ENCODE peak calls at places on chromosomes 7 and 10, in ten cellular contexts. Y is stimulated activated CD8-positive, alpha-beta memory T cell treated with anti-CD3 and anti-CD28 coated beads, Interleukin-12 subunit alpha, Interleukin-12 subunit beta, amount 100 ng/mL, for 1 hour; H is stromal cell of bone marrow; Z is osteocyte; R is NCI-H345; I is posterior vena cava; U is anterior cingulate cortex; K is left ventricle myocardium superior; C is tibial artery; N is brain microvascular endothelial cell. E is an unnamed sample.

GRCh38 chr7:146565872-146566271 is 449.3 kb downstream of the CNTNAP2 start:
- DNase-seq in Y (no peak), H (no peak), Z (no peak), R (no peak), I (no peak), U (no peak), K (no peak), C (no peak), N (no peak), E (no peak)

GRCh38 chr10:70432561-70433263 is 8.8 kb downstream of the NODAL start:
- DNase-seq in Y (no peak), H (no peak), Z (no peak), R (no peak), I (no peak), U (no peak), K (no peak), C (no peak), N (no peak), E (no peak)

GRCh38 chr7:1663857-1664651 is 6.0 kb upstream of the ELFN1 start:
- DNase-seq in Y (no peak), H (no peak), Z (no peak), R (no peak), I (peak), U (no peak), K (peak), C (peak), N (no peak), E (no peak)

GRCh38 chr7:118104812-118105441 is 79.0 kb upstream of the LSM8 start:
- DNase-seq in Y (no peak), H (peak), Z (no peak), R (peak), I (no peak), U (no peak), K (no peak), C (no peak), N (no peak), E (no peak)

GRCh38 chr7:1745576-1746490 is 75.8 kb downstream of the ELFN1 start:
- DNase-seq in Y (no peak), H (no peak), Z (no peak), R (no peak), I (no peak), U (no peak), K (no peak), C (no peak), N (no peak), E (no peak)

GRCh38 chr10:123885406-123886164 is 6.0 kb downstream of the CPXM2 start:
- DNase-seq in Y (no peak), H (no peak), Z (no peak), R (no peak), I (peak), U (no peak), K (no peak), C (peak), N (no peak), E (no peak)

GRCh38 chr7:130468612-130469011 is 23.3 kb upstream of the MEST start:
- DNase-seq in Y (no peak), H (no peak), Z (no peak), R (no peak), I (no peak), U (no peak), K (no peak), C (no peak), N (no peak), E (no peak)

GRCh38 chr10:110138197-110138812 is 69.1 kb upstream of the MXI1 start:
- DNase-seq in Y (no peak), H (peak), Z (no peak), R (peak), I (no peak), U (no peak), K (no peak), C (no peak), N (peak), E (no peak)

GRCh38 chr7:48035967-48036478 is 680 bp downstream of the C7orf57 start:
- DNase-seq in Y (no peak), H (no peak), Z (peak), R (peak), I (peak), U (no peak), K (peak), C (no peak), N (peak), E (no peak)

GRCh38 chr10:77417806-77418205 is 219.8 kb downstream of the KCNMA1 start:
- DNase-seq in Y (no peak), H (peak), Z (no peak), R (no peak), I (no peak), U (no peak), K (no peak), C (peak), N (no peak), E (no peak)

GRCh38 chr10:72503241-72503640 is 122.6 kb downstream of the MICU1 start:
- DNase-seq in Y (no peak), H (peak), Z (no peak), R (no peak), I (no peak), U (no peak), K (no peak), C (no peak), N (peak), E (peak)

GRCh38 chr7:134831862-134832261 is 52.4 kb downstream of the CALD1 start:
- DNase-seq in Y (no peak), H (no peak), Z (no peak), R (no peak), I (no peak), U (no peak), K (peak), C (peak), N (peak), E (no peak)

GRCh38 chr7:2722591-2722990 is 34.6 kb downstream of the AMZ1 start:
- DNase-seq in Y (no peak), H (no peak), Z (no peak), R (no peak), I (peak), U (no peak), K (no peak), C (peak), N (no peak), E (no peak)

GRCh38 chr10:99809931-99810615 is 27.6 kb downstream of the ABCC2 start:
- DNase-seq in Y (no peak), H (no peak), Z (no peak), R (no peak), I (no peak), U (no peak), K (no peak), C (no peak), N (no peak), E (no peak)

GRCh38 chr10:5816170-5816569 is 2.9 kb upstream of the GDI2 start:
- DNase-seq in Y (no peak), H (no peak), Z (no peak), R (no peak), I (no peak), U (no peak), K (no peak), C (no peak), N (no peak), E (no peak)

GRCh38 chr10:77550378-77550777 is 87.2 kb downstream of the KCNMA1 start:
- DNase-seq in Y (no peak), H (no peak), Z (no peak), R (no peak), I (peak), U (no peak), K (no peak), C (peak), N (no peak), E (no peak)

GRCh38 chr7:37357277-37357996 is 91.2 kb downstream of the ELMO1 start:
- DNase-seq in Y (no peak), H (no peak), Z (no peak), R (no peak), I (no peak), U (no peak), K (no peak), C (no peak), N (no peak), E (no peak)

GRCh38 chr7:149732611-149733010 is 40.8 kb downstream of the ZNF467 start:
- DNase-seq in Y (no peak), H (no peak), Z (no peak), R (no peak), I (peak), U (no peak), K (no peak), C (no peak), N (no peak), E (no peak)

GRCh38 chr7:157910446-157910845 is 573.6 kb downstream of the DNAJB6 start:
- DNase-seq in Y (no peak), H (no peak), Z (no peak), R (no peak), I (no peak), U (no peak), K (no peak), C (peak), N (no peak), E (no peak)

GRCh38 chr10:100970914-100971811 is 1.9 kb downstream of the SEMA4G start:
- DNase-seq in Y (no peak), H (no peak), Z (no peak), R (no peak), I (peak), U (no peak), K (no peak), C (no peak), N (no peak), E (no peak)

GRCh38 chr7:137804819-137805218 is 42.0 kb downstream of the DGKI start:
- DNase-seq in Y (no peak), H (no peak), Z (no peak), R (peak), I (no peak), U (no peak), K (no peak), C (no peak), N (no peak), E (no peak)

GRCh38 chr7:111051832-111052231 is 39.1 kb upstream of the LRRN3 start:
- DNase-seq in Y (no peak), H (no peak), Z (no peak), R (no peak), I (no peak), U (no peak), K (no peak), C (no peak), N (no peak), E (no peak)

GRCh38 chr10:125982256-125982948 is 86.0 kb downstream of the FANK1 start:
- DNase-seq in Y (peak), H (peak), Z (no peak), R (peak), I (no peak), U (no peak), K (no peak), C (no peak), N (peak), E (peak)

GRCh38 chr10:35466170-35466569 is 129.9 kb downstream of the CCNY start:
- DNase-seq in Y (no peak), H (no peak), Z (no peak), R (no peak), I (no peak), U (no peak), K (no peak), C (no peak), N (no peak), E (no peak)

GRCh38 chr10:90087197-90088007 is 386.0 kb downstream of the KIF20B start:
- DNase-seq in Y (no peak), H (peak), Z (no peak), R (no peak), I (no peak), U (no peak), K (no peak), C (no peak), N (peak), E (peak)

GRCh38 chr10:49609283-49610014 is 661 bp upstream of the SLC18A3 start:
- DNase-seq in Y (no peak), H (no peak), Z (no peak), R (peak), I (peak), U (no peak), K (no peak), C (peak), N (no peak), E (no peak)

GRCh38 chr7:53272081-53272480 is 236.6 kb downstream of the POM121L12 start:
- DNase-seq in Y (no peak), H (no peak), Z (no peak), R (peak), I (no peak), U (no peak), K (no peak), C (no peak), N (no peak), E (no peak)

GRCh38 chr7:12028508-12028907 is 182.6 kb upstream of the TMEM106B start:
- DNase-seq in Y (no peak), H (no peak), Z (no peak), R (no peak), I (no peak), U (no peak), K (no peak), C (no peak), N (peak), E (no peak)

GRCh38 chr10:71564221-71564820 is 155.3 kb downstream of the C10orf105 start:
- DNase-seq in Y (no peak), H (no peak), Z (no peak), R (no peak), I (no peak), U (no peak), K (no peak), C (no peak), N (no peak), E (no peak)

GRCh38 chr7:26789481-26790175 is 74.8 kb downstream of the SKAP2 start:
- DNase-seq in Y (no peak), H (no peak), Z (no peak), R (no peak), I (no peak), U (no peak), K (no peak), C (no peak), N (no peak), E (no peak)

GRCh38 chr10:55146032-55146431 is 345.0 kb upstream of the PCDH15 start:
- DNase-seq in Y (no peak), H (no peak), Z (no peak), R (no peak), I (no peak), U (no peak), K (no peak), C (no peak), N (peak), E (peak)

GRCh38 chr7:39460486-39460885 is 105.7 kb upstream of the YAE1 start:
- DNase-seq in Y (no peak), H (no peak), Z (no peak), R (no peak), I (no peak), U (no peak), K (no peak), C (no peak), N (no peak), E (no peak)

GRCh38 chr7:83976302-83976701 is 218.3 kb downstream of the SEMA3A start:
- DNase-seq in Y (no peak), H (peak), Z (no peak), R (peak), I (no peak), U (no peak), K (no peak), C (no peak), N (no peak), E (peak)

GRCh38 chr10:6151087-6151977 is 51.4 kb upstream of the PFKFB3 start:
- DNase-seq in Y (peak), H (no peak), Z (no peak), R (no peak), I (peak), U (peak), K (peak), C (peak), N (peak), E (no peak)